ENCODE peak calls at places on chromosomes 7 and 10, in four cellular contexts. Q, H, D and B are unnamed samples.

GRCh38 chr7:142303650-142304049 is 45.8 kb upstream of the PRSS58 start:
- DNase-seq in Q (no peak), H (no peak), D (no peak), B (no peak)

GRCh38 chr7:35505031-35505430 is 189.9 kb downstream of the HERPUD2 start:
- DNase-seq in Q (no peak), H (no peak), D (no peak), B (peak)

GRCh38 chr10:71078454-71079145 is 133.8 kb upstream of the UNC5B start:
- DNase-seq in Q (no peak), H (no peak), D (no peak), B (peak)

GRCh38 chr10:119207713-119208552 is 562 bp downstream of the GRK5 start:
- DNase-seq in Q (peak), H (no peak), D (peak), B (no peak)

GRCh38 chr7:73742753-73743641 is 4.4 kb upstream of the ABHD11 start:
- DNase-seq in Q (no peak), H (no peak), D (no peak), B (peak)

GRCh38 chr7:102433319-102434038 is at the start of gene ORAI2:
- DNase-seq in Q (peak), H (no peak), D (peak), B (peak)

GRCh38 chr10:124010024-124010423 is 83.4 kb downstream of the CHST15 start:
- DNase-seq in Q (no peak), H (no peak), D (no peak), B (no peak)

GRCh38 chr10:127216786-127217185 is 20.4 kb upstream of the INSYN2A start:
- DNase-seq in Q (no peak), H (no peak), D (no peak), B (no peak)

GRCh38 chr7:154587812-154588211 is 415.1 kb downstream of the PAXIP1 start:
- DNase-seq in Q (no peak), H (no peak), D (no peak), B (no peak)

GRCh38 chr10:46328853-46329689 is 42.3 kb downstream of the ANTXRL start:
- DNase-seq in Q (no peak), H (no peak), D (no peak), B (no peak)

GRCh38 chr7:38673795-38674194 is 42.6 kb upstream of the AMPH start:
- DNase-seq in Q (peak), H (peak), D (no peak), B (no peak)

GRCh38 chr7:149815661-149816266 is 22.4 kb upstream of the ZNF862 start:
- DNase-seq in Q (no peak), H (no peak), D (no peak), B (no peak)